ENCODE peak calls at places on chromosomes 7 and 10, in six cellular contexts. One of them, this sample, is unnamed.

GRCh38 chr7:79506481-79506880 is 53.0 kb upstream of the MAGI2 start:
- DNase-seq in HEK293T: no peak
- DNase-seq in activated CD8-positive, alpha-beta T cell treated with anti-CD3 and anti-CD28 coated beads, Interleukin-2, amount 10 ng/mL, durations not matched to agents 7 days and 5 days: no peak
- DNase-seq in anterior cingulate cortex: no peak
- DNase-seq in KG1: no peak
- DNase-seq in substantia nigra: no peak
- DNase-seq in this sample: peak

GRCh38 chr7:117083648-117084047 is 130.3 kb downstream of the ST7 start:
- DNase-seq in anterior cingulate cortex: no peak
- DNase-seq in HEK293T: no peak
- DNase-seq in activated CD8-positive, alpha-beta T cell treated with anti-CD3 and anti-CD28 coated beads, Interleukin-2, amount 10 ng/mL, durations not matched to agents 7 days and 5 days: no peak
- DNase-seq in substantia nigra: no peak
- DNase-seq in KG1: no peak
- DNase-seq in this sample: no peak

GRCh38 chr7:7641129-7641663 is 644 bp downstream of the UMAD1 start:
- DNase-seq in activated CD8-positive, alpha-beta T cell treated with anti-CD3 and anti-CD28 coated beads, Interleukin-2, amount 10 ng/mL, durations not matched to agents 7 days and 5 days: no peak
- DNase-seq in anterior cingulate cortex: no peak
- DNase-seq in HEK293T: peak
- DNase-seq in substantia nigra: no peak
- DNase-seq in KG1: no peak
- DNase-seq in this sample: no peak

GRCh38 chr10:12945709-12946359 is 55.7 kb downstream of the CCDC3 start:
- DNase-seq in substantia nigra: no peak
- DNase-seq in activated CD8-positive, alpha-beta T cell treated with anti-CD3 and anti-CD28 coated beads, Interleukin-2, amount 10 ng/mL, durations not matched to agents 7 days and 5 days: peak
- DNase-seq in KG1: no peak
- DNase-seq in anterior cingulate cortex: no peak
- DNase-seq in HEK293T: no peak
- DNase-seq in this sample: peak

GRCh38 chr10:78648256-78648860 is 420.4 kb upstream of the ZMIZ1 start:
- DNase-seq in HEK293T: no peak
- DNase-seq in KG1: no peak
- DNase-seq in anterior cingulate cortex: no peak
- DNase-seq in activated CD8-positive, alpha-beta T cell treated with anti-CD3 and anti-CD28 coated beads, Interleukin-2, amount 10 ng/mL, durations not matched to agents 7 days and 5 days: no peak
- DNase-seq in substantia nigra: no peak
- DNase-seq in this sample: peak

GRCh38 chr10:86306628-86307278 is 59.8 kb downstream of the GRID1 start:
- DNase-seq in anterior cingulate cortex: no peak
- DNase-seq in HEK293T: no peak
- DNase-seq in activated CD8-positive, alpha-beta T cell treated with anti-CD3 and anti-CD28 coated beads, Interleukin-2, amount 10 ng/mL, durations not matched to agents 7 days and 5 days: peak
- DNase-seq in substantia nigra: no peak
- DNase-seq in KG1: no peak
- DNase-seq in this sample: peak

GRCh38 chr7:47326808-47327207 is 255.1 kb downstream of the TNS3 start:
- DNase-seq in KG1: no peak
- DNase-seq in HEK293T: no peak
- DNase-seq in anterior cingulate cortex: no peak
- DNase-seq in substantia nigra: no peak
- DNase-seq in activated CD8-positive, alpha-beta T cell treated with anti-CD3 and anti-CD28 coated beads, Interleukin-2, amount 10 ng/mL, durations not matched to agents 7 days and 5 days: no peak
- DNase-seq in this sample: no peak

GRCh38 chr10:71191019-71191418 is 21.4 kb upstream of the UNC5B start:
- DNase-seq in anterior cingulate cortex: no peak
- DNase-seq in HEK293T: no peak
- DNase-seq in KG1: no peak
- DNase-seq in substantia nigra: no peak
- DNase-seq in activated CD8-positive, alpha-beta T cell treated with anti-CD3 and anti-CD28 coated beads, Interleukin-2, amount 10 ng/mL, durations not matched to agents 7 days and 5 days: no peak
- DNase-seq in this sample: no peak

GRCh38 chr7:832968-833424 is 720 bp downstream of the SUN1 start:
- DNase-seq in anterior cingulate cortex: no peak
- DNase-seq in HEK293T: no peak
- DNase-seq in KG1: no peak
- DNase-seq in activated CD8-positive, alpha-beta T cell treated with anti-CD3 and anti-CD28 coated beads, Interleukin-2, amount 10 ng/mL, durations not matched to agents 7 days and 5 days: no peak
- DNase-seq in substantia nigra: no peak
- DNase-seq in this sample: no peak

GRCh38 chr7:32164341-32164996 is 94.3 kb upstream of the PDE1C start:
- DNase-seq in KG1: no peak
- DNase-seq in activated CD8-positive, alpha-beta T cell treated with anti-CD3 and anti-CD28 coated beads, Interleukin-2, amount 10 ng/mL, durations not matched to agents 7 days and 5 days: no peak
- DNase-seq in substantia nigra: no peak
- DNase-seq in anterior cingulate cortex: peak
- DNase-seq in HEK293T: peak
- DNase-seq in this sample: peak

GRCh38 chr10:13528138-13528874 is 508 bp downstream of the BEND7 start:
- DNase-seq in activated CD8-positive, alpha-beta T cell treated with anti-CD3 and anti-CD28 coated beads, Interleukin-2, amount 10 ng/mL, durations not matched to agents 7 days and 5 days: no peak
- DNase-seq in substantia nigra: no peak
- DNase-seq in KG1: no peak
- DNase-seq in HEK293T: peak
- DNase-seq in anterior cingulate cortex: no peak
- DNase-seq in this sample: no peak

GRCh38 chr7:102860351-102860811 is 52.4 kb upstream of the LRRC17 start:
- DNase-seq in HEK293T: no peak
- DNase-seq in activated CD8-positive, alpha-beta T cell treated with anti-CD3 and anti-CD28 coated beads, Interleukin-2, amount 10 ng/mL, durations not matched to agents 7 days and 5 days: no peak
- DNase-seq in KG1: no peak
- DNase-seq in substantia nigra: no peak
- DNase-seq in anterior cingulate cortex: no peak
- DNase-seq in this sample: peak

GRCh38 chr10:97291357-97292096 is 910 bp downstream of the ARHGAP19 start:
- DNase-seq in activated CD8-positive, alpha-beta T cell treated with anti-CD3 and anti-CD28 coated beads, Interleukin-2, amount 10 ng/mL, durations not matched to agents 7 days and 5 days: no peak
- DNase-seq in HEK293T: no peak
- DNase-seq in anterior cingulate cortex: no peak
- DNase-seq in substantia nigra: no peak
- DNase-seq in KG1: peak
- DNase-seq in this sample: no peak

GRCh38 chr10:114388275-114388674 is 16.0 kb downstream of the AFAP1L2 start:
- DNase-seq in substantia nigra: no peak
- DNase-seq in KG1: no peak
- DNase-seq in anterior cingulate cortex: no peak
- DNase-seq in HEK293T: no peak
- DNase-seq in activated CD8-positive, alpha-beta T cell treated with anti-CD3 and anti-CD28 coated beads, Interleukin-2, amount 10 ng/mL, durations not matched to agents 7 days and 5 days: peak
- DNase-seq in this sample: peak

GRCh38 chr7:1533569-1534329 is 3.2 kb downstream of the MAFK start:
- DNase-seq in activated CD8-positive, alpha-beta T cell treated with anti-CD3 and anti-CD28 coated beads, Interleukin-2, amount 10 ng/mL, durations not matched to agents 7 days and 5 days: peak
- DNase-seq in HEK293T: no peak
- DNase-seq in substantia nigra: no peak
- DNase-seq in KG1: no peak
- DNase-seq in anterior cingulate cortex: no peak
- DNase-seq in this sample: peak

GRCh38 chr7:26117142-26117807 is 34.7 kb upstream of the NFE2L3 start:
- DNase-seq in anterior cingulate cortex: no peak
- DNase-seq in substantia nigra: no peak
- DNase-seq in KG1: no peak
- DNase-seq in HEK293T: peak
- DNase-seq in activated CD8-positive, alpha-beta T cell treated with anti-CD3 and anti-CD28 coated beads, Interleukin-2, amount 10 ng/mL, durations not matched to agents 7 days and 5 days: no peak
- DNase-seq in this sample: peak

GRCh38 chr10:77614778-77615625 is 22.6 kb downstream of the KCNMA1 start:
- DNase-seq in KG1: no peak
- DNase-seq in anterior cingulate cortex: no peak
- DNase-seq in activated CD8-positive, alpha-beta T cell treated with anti-CD3 and anti-CD28 coated beads, Interleukin-2, amount 10 ng/mL, durations not matched to agents 7 days and 5 days: no peak
- DNase-seq in substantia nigra: no peak
- DNase-seq in HEK293T: no peak
- DNase-seq in this sample: no peak

GRCh38 chr10:78461333-78461732 is 427.7 kb downstream of the RPS24 start:
- DNase-seq in substantia nigra: no peak
- DNase-seq in anterior cingulate cortex: no peak
- DNase-seq in KG1: no peak
- DNase-seq in HEK293T: no peak
- DNase-seq in activated CD8-positive, alpha-beta T cell treated with anti-CD3 and anti-CD28 coated beads, Interleukin-2, amount 10 ng/mL, durations not matched to agents 7 days and 5 days: no peak
- DNase-seq in this sample: no peak

GRCh38 chr10:96578633-96579032 is 8.2 kb downstream of the TM9SF3 start:
- DNase-seq in anterior cingulate cortex: no peak
- DNase-seq in KG1: no peak
- DNase-seq in HEK293T: no peak
- DNase-seq in substantia nigra: no peak
- DNase-seq in activated CD8-positive, alpha-beta T cell treated with anti-CD3 and anti-CD28 coated beads, Interleukin-2, amount 10 ng/mL, durations not matched to agents 7 days and 5 days: no peak
- DNase-seq in this sample: peak

GRCh38 chr7:151863386-151864079 is 13.4 kb downstream of the PRKAG2 start:
- DNase-seq in HEK293T: no peak
- DNase-seq in anterior cingulate cortex: no peak
- DNase-seq in substantia nigra: no peak
- DNase-seq in KG1: no peak
- DNase-seq in activated CD8-positive, alpha-beta T cell treated with anti-CD3 and anti-CD28 coated beads, Interleukin-2, amount 10 ng/mL, durations not matched to agents 7 days and 5 days: no peak
- DNase-seq in this sample: no peak

GRCh38 chr10:62690703-62691102 is 113.8 kb upstream of the ADO start:
- DNase-seq in substantia nigra: no peak
- DNase-seq in activated CD8-positive, alpha-beta T cell treated with anti-CD3 and anti-CD28 coated beads, Interleukin-2, amount 10 ng/mL, durations not matched to agents 7 days and 5 days: no peak
- DNase-seq in KG1: no peak
- DNase-seq in anterior cingulate cortex: no peak
- DNase-seq in HEK293T: peak
- DNase-seq in this sample: peak

GRCh38 chr10:36224431-36224985 is 582.4 kb upstream of the FZD8 start:
- DNase-seq in substantia nigra: no peak
- DNase-seq in KG1: no peak
- DNase-seq in activated CD8-positive, alpha-beta T cell treated with anti-CD3 and anti-CD28 coated beads, Interleukin-2, amount 10 ng/mL, durations not matched to agents 7 days and 5 days: no peak
- DNase-seq in HEK293T: no peak
- DNase-seq in anterior cingulate cortex: no peak
- DNase-seq in this sample: peak

GRCh38 chr10:34492081-34492480 is 323.0 kb downstream of the PARD3 start:
- DNase-seq in activated CD8-positive, alpha-beta T cell treated with anti-CD3 and anti-CD28 coated beads, Interleukin-2, amount 10 ng/mL, durations not matched to agents 7 days and 5 days: no peak
- DNase-seq in anterior cingulate cortex: no peak
- DNase-seq in KG1: no peak
- DNase-seq in HEK293T: no peak
- DNase-seq in substantia nigra: no peak
- DNase-seq in this sample: no peak

GRCh38 chr10:93392111-93392510 is 90.0 kb downstream of the MYOF start:
- DNase-seq in substantia nigra: no peak
- DNase-seq in KG1: no peak
- DNase-seq in HEK293T: no peak
- DNase-seq in anterior cingulate cortex: no peak
- DNase-seq in activated CD8-positive, alpha-beta T cell treated with anti-CD3 and anti-CD28 coated beads, Interleukin-2, amount 10 ng/mL, durations not matched to agents 7 days and 5 days: no peak
- DNase-seq in this sample: no peak

GRCh38 chr7:87330316-87330715 is 15.1 kb upstream of the CROT start:
- DNase-seq in activated CD8-positive, alpha-beta T cell treated with anti-CD3 and anti-CD28 coated beads, Interleukin-2, amount 10 ng/mL, durations not matched to agents 7 days and 5 days: no peak
- DNase-seq in KG1: no peak
- DNase-seq in substantia nigra: no peak
- DNase-seq in anterior cingulate cortex: no peak
- DNase-seq in HEK293T: no peak
- DNase-seq in this sample: no peak

GRCh38 chr7:26618458-26618857 is 245.9 kb downstream of the SKAP2 start:
- DNase-seq in anterior cingulate cortex: no peak
- DNase-seq in substantia nigra: no peak
- DNase-seq in activated CD8-positive, alpha-beta T cell treated with anti-CD3 and anti-CD28 coated beads, Interleukin-2, amount 10 ng/mL, durations not matched to agents 7 days and 5 days: no peak
- DNase-seq in KG1: no peak
- DNase-seq in HEK293T: no peak
- DNase-seq in this sample: no peak

This sample was measured in M059J.